ENCODE peak calls at places on chromosome 17, in nine cellular contexts. One of them, this sample, is unnamed.

GRCh38 chr17:18999394-18999793 is 5.2 kb downstream of the FAM83G start:
- DNase-seq in memory B cell: no peak
- DNase-seq in Daoy: no peak
- DNase-seq in vagina: no peak
- DNase-seq in activated CD8-positive, alpha-beta memory T cell treated with anti-CD3 and anti-CD28 coated beads for 48 hours: no peak
- DNase-seq in SW480: no peak
- DNase-seq in endodermal cell: no peak
- DNase-seq in T-cell: no peak
- DNase-seq in colonic mucosa: no peak
- DNase-seq in this sample: no peak

GRCh38 chr17:2898255-2898926 is 102.2 kb downstream of the RAP1GAP2 start:
- DNase-seq in vagina: no peak
- DNase-seq in endodermal cell: no peak
- DNase-seq in memory B cell: no peak
- DNase-seq in SW480: no peak
- DNase-seq in T-cell: no peak
- DNase-seq in Daoy: no peak
- DNase-seq in activated CD8-positive, alpha-beta memory T cell treated with anti-CD3 and anti-CD28 coated beads for 48 hours: no peak
- DNase-seq in colonic mucosa: peak; percentile 60
- DNase-seq in this sample: no peak

GRCh38 chr17:64546716-64547115 is 39.9 kb downstream of the CEP95 start:
- DNase-seq in SW480: no peak
- DNase-seq in vagina: no peak
- DNase-seq in endodermal cell: no peak
- DNase-seq in colonic mucosa: no peak
- DNase-seq in activated CD8-positive, alpha-beta memory T cell treated with anti-CD3 and anti-CD28 coated beads for 48 hours: no peak
- DNase-seq in Daoy: no peak
- DNase-seq in memory B cell: no peak
- DNase-seq in T-cell: no peak
- DNase-seq in this sample: no peak

GRCh38 chr17:11031787-11032186 is 193.9 kb upstream of the PIRT start:
- DNase-seq in activated CD8-positive, alpha-beta memory T cell treated with anti-CD3 and anti-CD28 coated beads for 48 hours: no peak
- DNase-seq in colonic mucosa: no peak
- DNase-seq in memory B cell: no peak
- DNase-seq in Daoy: no peak
- DNase-seq in vagina: no peak
- DNase-seq in endodermal cell: peak; percentile 95
- DNase-seq in SW480: no peak
- DNase-seq in T-cell: no peak
- DNase-seq in this sample: no peak

GRCh38 chr17:78759203-78759968 is 22.7 kb downstream of the CYTH1 start:
- DNase-seq in SW480: no peak
- DNase-seq in endodermal cell: no peak
- DNase-seq in Daoy: peak; percentile 64
- DNase-seq in activated CD8-positive, alpha-beta memory T cell treated with anti-CD3 and anti-CD28 coated beads for 48 hours: no peak
- DNase-seq in vagina: no peak
- DNase-seq in memory B cell: peak; percentile 62
- DNase-seq in colonic mucosa: no peak
- DNase-seq in T-cell: peak; percentile 81
- DNase-seq in this sample: peak; percentile 47

GRCh38 chr17:75875182-75875939 is 3.0 kb downstream of the TRIM47 start:
- DNase-seq in vagina: no peak
- DNase-seq in endodermal cell: no peak
- DNase-seq in SW480: no peak
- DNase-seq in Daoy: no peak
- DNase-seq in colonic mucosa: peak; percentile 68
- DNase-seq in activated CD8-positive, alpha-beta memory T cell treated with anti-CD3 and anti-CD28 coated beads for 48 hours: no peak
- DNase-seq in memory B cell: no peak
- DNase-seq in T-cell: no peak
- DNase-seq in this sample: no peak

GRCh38 chr17:69853533-69854262 is 221.3 kb upstream of the KCNJ16 start:
- DNase-seq in Daoy: no peak
- DNase-seq in vagina: no peak
- DNase-seq in SW480: no peak
- DNase-seq in memory B cell: no peak
- DNase-seq in T-cell: no peak
- DNase-seq in activated CD8-positive, alpha-beta memory T cell treated with anti-CD3 and anti-CD28 coated beads for 48 hours: no peak
- DNase-seq in endodermal cell: no peak
- DNase-seq in colonic mucosa: no peak
- DNase-seq in this sample: no peak

GRCh38 chr17:34895388-34895787 is 65.9 kb downstream of the CCT6B start:
- DNase-seq in memory B cell: no peak
- DNase-seq in activated CD8-positive, alpha-beta memory T cell treated with anti-CD3 and anti-CD28 coated beads for 48 hours: no peak
- DNase-seq in colonic mucosa: no peak
- DNase-seq in vagina: no peak
- DNase-seq in endodermal cell: peak; percentile 87
- DNase-seq in Daoy: no peak
- DNase-seq in T-cell: no peak
- DNase-seq in SW480: no peak
- DNase-seq in this sample: no peak

GRCh38 chr17:41894791-41895331 is 23.9 kb downstream of the ACLY start:
- DNase-seq in vagina: no peak
- DNase-seq in endodermal cell: no peak
- DNase-seq in Daoy: no peak
- DNase-seq in T-cell: no peak
- DNase-seq in activated CD8-positive, alpha-beta memory T cell treated with anti-CD3 and anti-CD28 coated beads for 48 hours: no peak
- DNase-seq in memory B cell: no peak
- DNase-seq in SW480: no peak
- DNase-seq in colonic mucosa: no peak
- DNase-seq in this sample: no peak

GRCh38 chr17:61305024-61305423 is 94.6 kb upstream of the TBX2 start:
- DNase-seq in T-cell: no peak
- DNase-seq in SW480: no peak
- DNase-seq in memory B cell: no peak
- DNase-seq in Daoy: no peak
- DNase-seq in vagina: peak; percentile 22
- DNase-seq in endodermal cell: peak; percentile 17
- DNase-seq in colonic mucosa: no peak
- DNase-seq in activated CD8-positive, alpha-beta memory T cell treated with anti-CD3 and anti-CD28 coated beads for 48 hours: no peak
- DNase-seq in this sample: no peak

This sample was measured in KG1.